ENCODE peak calls at places on chromosomes 13 and 19, in seven cellular contexts. Z, L, T, R, C, B and O are unnamed samples.

GRCh38 chr13:99433543-99434075 is 67.7 kb upstream of the TM9SF2 start:
- DNase-seq in Z (no peak), L (no peak), T (no peak), R (no peak), C (no peak), B (no peak), O (no peak)

GRCh38 chr13:110398564-110399507 is 91.8 kb downstream of the COL4A2 start:
- DNase-seq in Z (no peak), L (no peak), T (no peak), R (no peak), C (no peak), B (no peak), O (no peak)

GRCh38 chr13:45538382-45538781 is 73.6 kb downstream of the COG3 start:
- DNase-seq in Z (no peak), L (no peak), T (no peak), R (no peak), C (no peak), B (no peak), O (no peak)

GRCh38 chr19:8835877-8836276 is 3.7 kb downstream of the MBD3L1 start:
- DNase-seq in Z (no peak), L (no peak), T (no peak), R (no peak), C (no peak), B (no peak), O (no peak)

GRCh38 chr19:7515471-7516226 is at the start of gene ZNF358:
- DNase-seq in Z (peak; percentile 98), L (peak; percentile 82), T (no peak), R (peak; percentile 31), C (no peak), B (peak; percentile 92), O (peak; percentile 83)

GRCh38 chr13:110126391-110126961 is 180.5 kb downstream of the COL4A1 start:
- DNase-seq in Z (no peak), L (no peak), T (no peak), R (no peak), C (no peak), B (no peak), O (no peak)

GRCh38 chr19:36215276-36216171 is 618 bp downstream of the ZNF146 start:
- DNase-seq in Z (peak; percentile 36), L (peak; percentile 57), T (no peak), R (no peak), C (no peak), B (no peak), O (no peak)

GRCh38 chr19:43534811-43535761 is 2.1 kb downstream of the ZNF575 start:
- DNase-seq in Z (peak; percentile 60), L (peak; percentile 54), T (peak; percentile 76), R (peak; percentile 35), C (no peak), B (no peak), O (no peak)

GRCh38 chr19:29978139-29978538 is 36.1 kb downstream of the URI1 start:
- DNase-seq in Z (no peak), L (no peak), T (no peak), R (no peak), C (no peak), B (no peak), O (no peak)

GRCh38 chr19:49080392-49080791 is 4.9 kb upstream of the SNRNP70 start:
- DNase-seq in Z (no peak), L (no peak), T (no peak), R (no peak), C (no peak), B (no peak), O (no peak)

GRCh38 chr19:15107056-15108010 is at the start of gene SYDE1:
- DNase-seq in Z (peak; percentile 88), L (no peak), T (no peak), R (peak; percentile 50), C (no peak), B (no peak), O (no peak)

GRCh38 chr19:57171551-57172081 is 4.3 kb upstream of the DUXA start:
- DNase-seq in Z (peak; percentile 95), L (no peak), T (peak; percentile 15), R (peak; percentile 20), C (no peak), B (peak; percentile 36), O (peak; percentile 19)

GRCh38 chr19:50383307-50383851 is 768 bp upstream of the POLD1 start:
- DNase-seq in Z (no peak), L (peak; percentile 56), T (no peak), R (no peak), C (no peak), B (no peak), O (no peak)

GRCh38 chr19:35133826-35134225 is 1.0 kb downstream of the LGI4 start:
- DNase-seq in Z (no peak), L (no peak), T (no peak), R (no peak), C (no peak), B (no peak), O (no peak)

GRCh38 chr19:32287811-32288227 is 57.6 kb upstream of the ZNF507 start:
- DNase-seq in Z (no peak), L (peak; percentile 78), T (peak; percentile 34), R (peak; percentile 67), C (no peak), B (no peak), O (no peak)
- TF ChIP-seq TAF1 in Z (no peak), L (no peak), T (no peak), R (no peak), C (no peak), B (no peak), O (no peak)

GRCh38 chr13:35732565-35732964 is 256.1 kb upstream of the MAB21L1 start:
- DNase-seq in Z (no peak), L (no peak), T (no peak), R (no peak), C (no peak), B (no peak), O (no peak)
- TF ChIP-seq POLR2AphosphoS5 in Z (no peak), L (no peak), T (no peak), R (no peak), C (no peak), B (no peak), O (no peak)

DNA sequence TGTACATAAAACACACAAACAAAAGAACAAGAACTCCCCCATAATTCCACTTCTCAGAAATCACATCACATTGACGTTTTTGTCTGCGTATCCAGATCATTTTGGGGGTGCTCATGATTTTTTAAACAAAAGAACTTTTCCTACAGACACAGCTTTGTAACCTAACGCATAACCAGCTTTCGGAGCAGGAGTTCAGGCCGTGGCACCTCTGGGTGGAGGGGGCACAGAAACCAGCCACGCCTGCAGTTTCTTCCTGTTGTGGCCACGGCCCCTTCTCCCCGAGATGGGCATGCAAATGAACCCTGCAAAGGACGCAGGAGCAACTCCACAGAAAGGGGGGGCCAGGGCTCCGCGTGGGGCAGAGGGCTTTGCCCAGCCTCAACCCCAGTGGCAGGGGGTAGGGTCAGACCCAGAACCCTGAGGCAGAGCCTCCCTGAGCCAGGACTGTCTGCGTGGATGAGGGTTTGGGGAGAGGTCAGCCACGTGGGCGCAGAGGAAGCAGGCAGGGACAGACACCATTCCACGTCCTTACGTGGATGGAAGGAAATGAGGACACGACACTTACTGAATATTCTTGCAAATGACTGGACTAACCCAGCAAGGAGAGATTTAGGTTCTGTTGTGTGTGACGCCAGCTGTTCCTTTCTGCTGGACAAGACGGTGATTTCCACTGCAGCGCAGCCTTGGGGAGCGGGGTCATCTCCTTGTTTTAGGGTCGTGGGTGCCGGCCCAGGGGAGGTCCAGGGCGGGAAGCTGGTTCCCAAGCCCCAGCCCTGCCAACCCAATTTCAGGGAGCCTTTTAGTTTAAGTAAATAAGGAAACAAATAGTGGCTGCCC is 64.3 kb downstream of the RASA3 start:
- DNase-seq in Z (no peak), L (no peak), T (no peak), R (no peak), C (no peak), B (no peak), O (peak; percentile 53)
- TF ChIP-seq TAF1 in Z (no peak), L (no peak), T (no peak), R (no peak), C (no peak), B (no peak), O (no peak)

GRCh38 chr19:3053780-3054179 is 8.5 kb downstream of the TLE5 start:
- DNase-seq in Z (no peak), L (no peak), T (no peak), R (no peak), C (no peak), B (no peak), O (no peak)

GRCh38 chr19:3054972-3055740 is 7.1 kb downstream of the TLE5 start:
- DNase-seq in Z (no peak), L (no peak), T (no peak), R (no peak), C (no peak), B (no peak), O (no peak)

GRCh38 chr19:3053218-3053621 is 9.1 kb downstream of the TLE5 start:
- DNase-seq in Z (no peak), L (no peak), T (no peak), R (no peak), C (no peak), B (no peak), O (no peak)

GRCh38 chr19:3055741-3056453 is 6.4 kb downstream of the TLE5 start:
- DNase-seq in Z (no peak), L (no peak), T (no peak), R (no peak), C (no peak), B (no peak), O (no peak)

GRCh38 chr19:3054265-3054971 is 7.9 kb downstream of the TLE5 start:
- DNase-seq in Z (no peak), L (no peak), T (no peak), R (no peak), C (no peak), B (no peak), O (no peak)
- TF ChIP-seq POLR2AphosphoS5 in Z (no peak), L (no peak), T (no peak), R (no peak), C (no peak), B (peak; percentile 15), O (no peak)

DNA sequence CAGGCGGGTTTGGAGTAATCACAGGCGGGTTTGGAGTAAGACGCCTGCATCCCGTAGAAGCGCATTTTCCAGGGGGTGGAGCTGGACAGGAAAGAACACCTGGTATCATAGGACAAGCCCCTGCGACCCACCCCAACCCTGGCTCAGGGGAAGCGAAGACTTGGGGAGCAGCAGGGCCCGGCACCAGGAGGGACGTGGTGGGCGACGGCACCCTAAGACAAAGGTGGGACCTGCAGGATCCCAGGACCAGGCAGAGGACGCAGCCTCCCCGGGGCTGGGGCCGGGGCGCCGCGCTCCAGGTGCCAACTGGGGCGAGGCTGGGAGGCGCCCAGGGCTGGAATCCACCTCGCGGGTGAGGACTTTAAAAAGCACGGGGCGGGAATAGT is 520 bp downstream of the ZNF600 start:
- DNase-seq in Z (peak; percentile 41), L (peak; percentile 13), T (no peak), R (no peak), C (no peak), B (no peak), O (no peak)
- TF ChIP-seq TAF1 in Z (no peak), L (no peak), T (no peak), R (no peak), C (no peak), B (no peak), O (no peak)